ENCODE peak calls at places on chromosome 9, in seven cellular contexts. A is amniotic stem cell; Z is T follicular helper cell; O is effector memory CD4-positive, alpha-beta T cell; T is stimulated activated CD4-positive, alpha-beta T cell treated with anti-CD3 and anti-CD28 coated beads, Interleukin-15, amount 100 ng/mL, for 1 hour; J is kidney tubule cell; L is nephron progenitor cell. B is an unnamed sample.

GRCh38 chr9:81724242-81724889 is 35.0 kb upstream of the TLE1 start:
- DNase-seq in J (no peak), T (no peak), L (no peak), Z (no peak), A (no peak), O (no peak), B (no peak)

GRCh38 chr9:90900130-90900529 is 98.5 kb downstream of the SYK start:
- DNase-seq in O (no peak), Z (no peak), L (no peak), A (no peak), T (no peak), J (no peak), B (peak)

GRCh38 chr9:91781906-91782305 is 168.1 kb downstream of the ROR2 start:
- DNase-seq in O (no peak), L (no peak), A (no peak), Z (no peak), T (no peak), J (no peak), B (no peak)

GRCh38 chr9:38182321-38182720 is 113.3 kb upstream of the SHB start:
- DNase-seq in Z (no peak), J (no peak), A (no peak), O (no peak), T (no peak), L (no peak), B (no peak)

GRCh38 chr9:132283165-132283564 is 71.6 kb downstream of the SETX start:
- DNase-seq in T (no peak), L (no peak), J (no peak), A (no peak), O (no peak), Z (no peak), B (no peak)

GRCh38 chr9:35706951-35707350 is 17.2 kb upstream of the TPM2 start:
- DNase-seq in O (no peak), Z (no peak), A (no peak), T (no peak), L (no peak), J (no peak), B (no peak)

GRCh38 chr9:130689937-130690700 is 3.5 kb upstream of the EXOSC2 start:
- DNase-seq in J (peak), Z (no peak), A (no peak), O (no peak), L (no peak), T (no peak), B (peak)

GRCh38 chr9:87280421-87280820 is 217.2 kb upstream of the DAPK1 start:
- DNase-seq in T (no peak), O (no peak), L (no peak), J (no peak), A (peak), Z (no peak), B (peak)

GRCh38 chr9:70049236-70049635 is 5.6 kb downstream of the MAMDC2 start:
- DNase-seq in J (peak), T (no peak), A (peak), L (no peak), Z (no peak), O (no peak), B (peak)

GRCh38 chr9:20640331-20641187 is 18.3 kb upstream of the MLLT3 start:
- DNase-seq in T (peak), L (no peak), J (peak), O (peak), Z (peak), A (no peak), B (peak)

GRCh38 chr9:84748112-84748511 is 78.6 kb downstream of the NTRK2 start:
- DNase-seq in O (no peak), T (no peak), Z (no peak), A (no peak), L (no peak), J (no peak), B (no peak)

GRCh38 chr9:135249191-135249590 is 161.7 kb downstream of the OLFM1 start:
- DNase-seq in J (no peak), O (no peak), T (no peak), Z (no peak), L (no peak), A (no peak), B (no peak)

GRCh38 chr9:134571946-134572914 is 69.4 kb upstream of the COL5A1 start:
- DNase-seq in T (no peak), L (no peak), A (no peak), O (no peak), Z (no peak), J (no peak), B (peak)

GRCh38 chr9:17090041-17090440 is 44.8 kb upstream of the CNTLN start:
- DNase-seq in O (no peak), Z (no peak), L (no peak), T (no peak), J (no peak), A (no peak), B (peak)

GRCh38 chr9:121744002-121744686 is 92.7 kb downstream of the DAB2IP start:
- DNase-seq in Z (no peak), A (no peak), O (no peak), J (peak), T (no peak), L (peak), B (peak)

GRCh38 chr9:93952784-93953491 is 2.2 kb downstream of the BARX1 start:
- DNase-seq in L (peak), J (no peak), Z (no peak), T (no peak), O (no peak), A (no peak), B (no peak)

GRCh38 chr9:134301387-134302129 is 24.7 kb upstream of the RXRA start:
- DNase-seq in L (peak), T (no peak), Z (no peak), J (no peak), O (peak), A (no peak), B (peak)

GRCh38 chr9:121369595-121370265 is at the start of gene STOM:
- DNase-seq in A (peak), L (no peak), O (peak), T (peak), J (peak), Z (peak), B (no peak)

GRCh38 chr9:78369644-78370219 is 72.8 kb downstream of the PSAT1 start:
- DNase-seq in A (peak), Z (peak), O (peak), J (peak), T (peak), L (peak), B (peak)

GRCh38 chr9:107102011-107102410 is 181.1 kb upstream of the RAD23B start:
- DNase-seq in O (no peak), Z (no peak), J (no peak), A (no peak), L (no peak), T (no peak), B (no peak)